ENCODE peak calls at places on chromosomes 12 and 14, in ten cellular contexts. H is stomach, X is GM12878, G is suprapubic skin, J is sigmoid colon, U is transverse colon, L is upper lobe of left lung, A is K562, R is H1, M is SK-N-SH. C is an unnamed sample.

GRCh38 chr12:27805238-27805637 is 25.2 kb upstream of the MANSC4 start:
- DNase-seq in H (no peak), X (no peak), G (no peak), J (no peak), U (no peak), L (no peak), A (no peak), R (no peak), M (no peak), C (no peak)

GRCh38 chr14:64915025-64915424 is 770 bp downstream of the CHURC1 start:
- DNase-seq in H (no peak), X (no peak), G (no peak), J (no peak), U (no peak), L (no peak), A (no peak), R (no peak), M (no peak), C (no peak)

GRCh38 chr14:98931126-98931525 is 340.9 kb downstream of the BCL11B start:
- DNase-seq in H (no peak), X (no peak), G (peak), J (peak), U (no peak), L (no peak), A (no peak), R (no peak), M (no peak), C (no peak)

GRCh38 chr12:47797432-47797831 is 22.3 kb downstream of the HDAC7 start:
- DNase-seq in H (peak), X (no peak), G (no peak), J (no peak), U (peak), L (no peak), A (no peak), R (peak), M (peak), C (no peak)

GRCh38 chr12:47818701-47819543 is 781 bp downstream of the HDAC7 start:
- DNase-seq in H (peak), X (no peak), G (peak), J (peak), U (peak), L (peak), A (peak), R (peak), M (peak), C (no peak)

GRCh38 chr14:32469388-32470160 is 140.5 kb downstream of the AKAP6 start:
- DNase-seq in H (no peak), X (no peak), G (no peak), J (no peak), U (no peak), L (no peak), A (peak), R (no peak), M (no peak), C (no peak)

GRCh38 chr12:109219938-109220337 is 89.1 kb downstream of the FOXN4 start:
- DNase-seq in H (no peak), X (no peak), G (no peak), J (no peak), U (no peak), L (no peak), A (no peak), R (no peak), M (no peak), C (no peak)

GRCh38 chr12:94025730-94026129 is 122.6 kb upstream of the PLXNC1 start:
- DNase-seq in H (no peak), X (no peak), G (no peak), J (no peak), U (no peak), L (no peak), A (no peak), R (no peak), M (no peak), C (peak)

GRCh38 chr12:91810531-91810930 is 335.1 kb downstream of the BTG1 start:
- DNase-seq in H (no peak), X (no peak), G (no peak), J (no peak), U (no peak), L (no peak), A (no peak), R (no peak), M (no peak), C (no peak)

GRCh38 chr12:130254476-130255276 is 83.0 kb upstream of the PIWIL1 start:
- DNase-seq in H (no peak), X (no peak), G (no peak), J (no peak), U (no peak), L (peak), A (no peak), R (no peak), M (no peak), C (no peak)

GRCh38 chr12:111407371-111408115 is 1.8 kb downstream of the SH2B3 start:
- DNase-seq in H (no peak), X (no peak), G (no peak), J (no peak), U (no peak), L (no peak), A (peak), R (no peak), M (peak), C (no peak)

GRCh38 chr14:56487090-56487667 is 92.4 kb upstream of the TMEM260 start:
- DNase-seq in H (no peak), X (no peak), G (no peak), J (no peak), U (no peak), L (no peak), A (peak), R (no peak), M (no peak), C (no peak)

GRCh38 chr12:74021937-74022336 is 515.7 kb upstream of the ATXN7L3B start:
- DNase-seq in H (peak), X (no peak), G (no peak), J (no peak), U (peak), L (no peak), A (peak), R (peak), M (peak), C (no peak)

GRCh38 chr14:92747701-92748258 is 647 bp downstream of the LGMN start:
- DNase-seq in H (no peak), X (no peak), G (no peak), J (no peak), U (peak), L (no peak), A (no peak), R (no peak), M (peak), C (no peak)

GRCh38 chr12:57811028-57811755 is 7.3 kb downstream of the AVIL start:
- DNase-seq in H (no peak), X (no peak), G (no peak), J (no peak), U (no peak), L (no peak), A (no peak), R (no peak), M (no peak), C (no peak)

GRCh38 chr12:96846313-96846712 is 60.7 kb upstream of the NEDD1 start:
- DNase-seq in H (no peak), X (no peak), G (no peak), J (no peak), U (no peak), L (no peak), A (no peak), R (no peak), M (no peak), C (no peak)

GRCh38 chr14:89493877-89494634 is 77.0 kb upstream of the FOXN3 start:
- DNase-seq in H (no peak), X (peak), G (no peak), J (no peak), U (no peak), L (no peak), A (no peak), R (no peak), M (peak), C (no peak)

DNA sequence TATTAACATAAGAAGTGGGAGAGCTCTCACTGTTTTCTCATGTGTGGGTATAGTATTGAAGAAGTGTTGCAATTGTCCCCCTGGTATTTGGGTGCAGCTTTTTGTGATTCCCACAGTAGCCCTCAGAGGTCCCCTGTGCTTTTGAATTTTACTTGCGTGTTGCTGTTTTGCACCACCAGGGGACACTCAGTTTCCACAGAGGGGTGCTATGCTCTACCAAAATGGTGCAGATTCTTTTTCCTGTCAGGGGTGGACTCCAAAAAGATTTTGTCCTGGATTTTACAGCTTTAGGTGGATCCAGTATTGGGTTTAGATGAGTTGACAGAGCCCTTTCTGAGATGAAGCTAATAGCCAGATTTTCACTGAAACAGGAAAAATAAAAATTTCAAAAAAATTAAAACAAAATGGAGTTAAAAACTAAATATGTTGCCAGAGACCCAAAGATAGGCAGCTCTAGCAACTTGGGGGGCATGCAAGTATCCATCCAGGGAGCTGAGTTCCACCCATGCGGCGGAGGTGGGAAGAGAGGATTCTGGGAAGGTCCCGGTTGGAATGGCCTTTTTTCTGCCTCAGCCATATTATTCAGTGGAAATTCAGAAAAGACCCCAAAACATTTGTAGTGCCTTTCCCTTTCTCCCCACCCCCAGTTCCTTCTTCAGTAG is 50.2 kb downstream of the TTLL5 start:
- DNase-seq in H (peak), X (no peak), G (no peak), J (no peak), U (no peak), L (no peak), A (peak), R (peak), M (peak), C (no peak)
- TF ChIP-seq POLR2AphosphoS5 in H (no peak), X (no peak), G (no peak), J (no peak), U (no peak), L (no peak), A (no peak), R (no peak), M (no peak), C (no peak)

DNA sequence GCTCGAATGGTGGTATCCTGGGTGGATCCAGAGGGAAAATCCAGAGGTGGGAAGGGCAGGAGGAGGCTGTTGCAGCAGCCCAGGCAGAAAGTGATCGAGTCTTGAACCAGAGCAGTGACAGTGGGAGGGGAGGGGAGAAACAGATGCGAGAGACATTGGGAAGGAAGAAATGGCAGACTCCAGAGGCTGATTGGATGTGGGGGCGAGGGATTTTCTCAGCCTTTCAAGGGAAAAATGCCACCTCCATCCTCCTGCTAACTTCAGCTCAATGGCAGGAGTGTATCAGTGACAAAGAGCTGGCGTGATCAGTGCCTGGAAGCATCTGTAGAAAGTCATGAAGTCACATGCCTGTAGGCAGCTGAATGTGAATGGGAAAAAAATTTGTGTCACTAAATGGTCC is 38.6 kb upstream of the NRXN3 start:
- DNase-seq in H (no peak), X (no peak), G (no peak), J (no peak), U (no peak), L (no peak), A (no peak), R (no peak), M (no peak), C (no peak)
- TF ChIP-seq EP300 in H (no peak), X (no peak), G (no peak), J (no peak), U (no peak), L (no peak), A (no peak), R (no peak), M (no peak), C (no peak)

GRCh38 chr14:61527325-61528100 is 167.8 kb upstream of the HIF1A start:
- DNase-seq in H (no peak), X (no peak), G (no peak), J (no peak), U (no peak), L (no peak), A (peak), R (no peak), M (no peak), C (no peak)
- TF ChIP-seq POLR2AphosphoS5 in H (no peak), X (no peak), G (no peak), J (peak), U (no peak), L (no peak), A (no peak), R (no peak), M (peak), C (peak)

GRCh38 chr12:70645494-70646317 is 8.5 kb upstream of the PTPRB start:
- DNase-seq in H (peak), X (no peak), G (no peak), J (no peak), U (peak), L (no peak), A (peak), R (no peak), M (no peak), C (no peak)
- TF ChIP-seq EP300 in H (no peak), X (no peak), G (no peak), J (no peak), U (no peak), L (peak), A (peak), R (no peak), M (peak), C (no peak)

DNA sequence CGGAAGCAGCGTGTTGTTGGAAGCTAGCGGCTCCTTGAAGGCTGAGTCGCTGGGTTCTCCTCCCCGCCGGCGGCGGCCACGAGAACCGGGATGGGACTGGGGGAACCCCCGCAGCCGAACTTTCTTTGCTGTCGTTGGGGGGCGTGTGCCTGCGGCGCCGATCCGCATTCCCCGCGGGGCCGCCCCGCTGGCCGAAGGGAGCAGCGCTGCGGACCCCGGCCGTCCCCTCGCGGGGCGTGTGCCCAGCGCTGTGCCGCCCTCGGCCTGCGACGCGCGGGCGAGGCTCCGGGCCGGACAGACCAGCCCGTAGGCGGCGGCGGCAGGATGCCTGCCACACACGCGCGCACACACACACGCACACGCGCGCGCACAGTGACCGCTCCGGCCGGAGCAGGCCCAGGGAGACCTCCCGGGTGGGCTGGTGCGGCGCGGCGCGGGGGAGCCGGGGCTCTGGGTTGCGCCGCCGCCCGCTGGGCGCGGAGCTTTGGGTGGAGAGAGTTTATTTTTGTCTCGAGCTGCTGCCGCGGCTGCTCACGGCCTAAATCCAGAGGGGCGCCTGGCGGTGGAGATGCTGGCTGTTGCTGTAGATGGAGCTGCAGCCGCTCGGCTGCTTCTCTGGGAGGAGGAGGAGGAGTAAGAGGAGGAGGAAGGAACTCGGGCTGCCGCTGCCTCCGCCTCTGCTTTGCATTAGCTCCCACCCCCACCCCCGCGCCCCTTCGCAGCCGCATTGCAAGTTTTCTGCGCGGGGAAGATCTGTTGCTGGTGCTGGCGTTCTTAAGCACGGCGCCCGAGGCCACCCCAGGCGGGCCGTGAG is at the start of gene SAMD4A:
- DNase-seq in H (peak), X (no peak), G (peak), J (peak), U (peak), L (peak), A (peak), R (peak), M (peak), C (peak)
- TF ChIP-seq POLR2AphosphoS5 in H (peak), X (no peak), G (no peak), J (peak), U (peak), L (no peak), A (no peak), R (no peak), M (no peak), C (peak)

DNA sequence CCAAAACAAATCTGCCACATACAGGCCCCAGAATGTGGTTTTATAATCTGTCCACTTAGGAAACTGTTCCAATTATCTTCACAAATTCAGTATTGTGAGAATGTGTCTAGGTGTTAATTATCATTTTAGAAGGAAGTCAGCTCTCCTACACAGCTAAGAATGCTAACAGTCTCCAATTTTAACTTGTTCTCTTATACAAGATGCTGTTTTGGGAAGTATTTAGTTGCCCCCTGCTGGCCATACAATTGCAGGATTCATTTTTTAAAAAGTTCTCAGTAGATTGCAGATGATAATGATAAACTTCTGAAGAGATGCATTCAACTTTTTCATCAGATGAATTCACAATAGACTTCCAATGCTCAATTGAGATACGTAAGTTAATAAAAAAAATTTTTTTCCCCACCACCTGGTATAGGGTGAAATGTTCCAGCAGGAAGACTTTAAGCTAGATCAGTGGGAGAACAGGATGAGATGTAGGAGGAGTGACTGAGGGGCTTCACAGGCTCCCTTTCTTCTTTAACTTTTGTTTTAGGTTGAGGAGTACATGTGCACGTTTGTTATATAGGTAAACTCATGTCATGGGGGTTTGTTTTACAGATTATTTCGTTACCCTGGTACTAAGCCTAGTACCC is 27.3 kb upstream of the OSBPL8 start:
- DNase-seq in H (no peak), X (no peak), G (no peak), J (no peak), U (peak), L (no peak), A (peak), R (no peak), M (peak), C (no peak)
- TF ChIP-seq EP300 in H (no peak), X (no peak), G (no peak), J (no peak), U (no peak), L (no peak), A (no peak), R (no peak), M (no peak), C (no peak)

C was measured in esophagus muscularis mucosa.